ENCODE peak calls at places on chromosomes 7 and 10, in eight cellular contexts. One of them, this sample, is unnamed.

GRCh38 chr10:5976689-5977470 is 463 bp downstream of the IL15RA start:
- DNase-seq in WTC11: peak; percentile 45
- DNase-seq in progenitor cell of endocrine pancreas: peak; percentile 18
- DNase-seq in AG09319: peak; percentile 7
- DNase-seq in cardiac fibroblast: peak; percentile 58
- DNase-seq in effector memory CD8-positive, alpha-beta T cell: peak; percentile 5
- DNase-seq in midbrain: peak; percentile 31
- DNase-seq in M059J: peak; percentile 40
- DNase-seq in this sample: peak; percentile 64

GRCh38 chr7:139574618-139575337 is 51.3 kb downstream of the CLEC2L start:
- DNase-seq in WTC11: no peak
- DNase-seq in progenitor cell of endocrine pancreas: no peak
- DNase-seq in AG09319: no peak
- DNase-seq in cardiac fibroblast: no peak
- DNase-seq in effector memory CD8-positive, alpha-beta T cell: no peak
- DNase-seq in midbrain: no peak
- DNase-seq in M059J: no peak
- DNase-seq in this sample: no peak

GRCh38 chr10:91589015-91589655 is 43.7 kb downstream of the PPP1R3C start:
- DNase-seq in WTC11: no peak
- DNase-seq in progenitor cell of endocrine pancreas: no peak
- DNase-seq in AG09319: no peak
- DNase-seq in cardiac fibroblast: peak; percentile 83
- DNase-seq in effector memory CD8-positive, alpha-beta T cell: no peak
- DNase-seq in midbrain: no peak
- DNase-seq in M059J: peak; percentile 92
- DNase-seq in this sample: no peak

GRCh38 chr7:45244996-45245395 is 87.4 kb downstream of the RAMP3 start:
- DNase-seq in WTC11: no peak
- DNase-seq in progenitor cell of endocrine pancreas: no peak
- DNase-seq in AG09319: no peak
- DNase-seq in cardiac fibroblast: no peak
- DNase-seq in effector memory CD8-positive, alpha-beta T cell: no peak
- DNase-seq in midbrain: no peak
- DNase-seq in M059J: no peak
- DNase-seq in this sample: no peak

GRCh38 chr7:74514131-74514591 is 60.5 kb downstream of the GTF2IRD1 start:
- DNase-seq in WTC11: no peak
- DNase-seq in progenitor cell of endocrine pancreas: no peak
- DNase-seq in AG09319: no peak
- DNase-seq in cardiac fibroblast: no peak
- DNase-seq in effector memory CD8-positive, alpha-beta T cell: no peak
- DNase-seq in midbrain: peak; percentile 1
- DNase-seq in M059J: no peak
- DNase-seq in this sample: no peak

GRCh38 chr7:42671627-42672026 is 240.2 kb downstream of the C7orf25 start:
- DNase-seq in WTC11: no peak
- DNase-seq in progenitor cell of endocrine pancreas: no peak
- DNase-seq in AG09319: no peak
- DNase-seq in cardiac fibroblast: peak; percentile 74
- DNase-seq in effector memory CD8-positive, alpha-beta T cell: no peak
- DNase-seq in midbrain: no peak
- DNase-seq in M059J: peak; percentile 64
- DNase-seq in this sample: no peak

GRCh38 chr10:24824124-24824523 is 100.4 kb upstream of the ARHGAP21 start:
- DNase-seq in WTC11: no peak
- DNase-seq in progenitor cell of endocrine pancreas: no peak
- DNase-seq in AG09319: no peak
- DNase-seq in cardiac fibroblast: no peak
- DNase-seq in effector memory CD8-positive, alpha-beta T cell: no peak
- DNase-seq in midbrain: no peak
- DNase-seq in M059J: no peak
- DNase-seq in this sample: no peak

GRCh38 chr7:67346876-67347275 is 350.2 kb downstream of the TYW1 start:
- DNase-seq in WTC11: no peak
- DNase-seq in progenitor cell of endocrine pancreas: no peak
- DNase-seq in AG09319: no peak
- DNase-seq in cardiac fibroblast: no peak
- DNase-seq in effector memory CD8-positive, alpha-beta T cell: no peak
- DNase-seq in midbrain: no peak
- DNase-seq in M059J: no peak
- DNase-seq in this sample: no peak

This sample was measured in AG08396.